ENCODE peak calls at places on chromosome 1, in seven cellular contexts. W, S, G, Q, M, F and K are unnamed samples.
A peak's percentile ranks its signal among the peaks of the same experiment; 100 is the strongest.

GRCh38 chr1:67610450-67610849 is 74.6 kb upstream of the GADD45A start:
- DNase-seq in G (no peak), M (no peak), Q (no peak), W (no peak), F (no peak), S (no peak), K (no peak)

GRCh38 chr1:8303141-8303540 is 14.8 kb upstream of the SLC45A1 start:
- DNase-seq in G (no peak), S (no peak), Q (no peak), F (no peak), W (no peak), M (no peak), K (no peak)

GRCh38 chr1:154371436-154371835 is 33.7 kb upstream of the IL6R start:
- DNase-seq in W (no peak), G (no peak), Q (peak; percentile 74), S (no peak), M (no peak), F (no peak), K (no peak)

GRCh38 chr1:24910751-24911650 is 19.1 kb downstream of the RUNX3 start:
- DNase-seq in Q (peak; percentile 58), M (no peak), W (no peak), F (peak; percentile 45), S (no peak), G (no peak), K (peak; percentile 70)

GRCh38 chr1:6770727-6771567 is 14.3 kb upstream of the CAMTA1 start:
- DNase-seq in Q (no peak), G (no peak), F (no peak), S (no peak), W (no peak), M (no peak), K (no peak)

GRCh38 chr1:115098979-115099692 is 9.8 kb upstream of the TSPAN2 start:
- DNase-seq in M (no peak), S (no peak), G (peak; percentile 84), Q (peak; percentile 52), W (peak; percentile 56), F (no peak), K (no peak)

GRCh38 chr1:3356827-3357457 is 97.5 kb upstream of the ARHGEF16 start:
- DNase-seq in Q (no peak), S (no peak), G (no peak), W (no peak), F (no peak), M (no peak), K (no peak)

GRCh38 chr1:158793604-158794003 is 12.6 kb upstream of the OR6N2 start:
- DNase-seq in M (no peak), F (no peak), W (no peak), Q (no peak), G (no peak), S (no peak), K (no peak)

GRCh38 chr1:56335394-56335793 is 244.0 kb downstream of the PLPP3 start:
- DNase-seq in Q (no peak), M (no peak), G (no peak), F (no peak), S (no peak), W (no peak), K (no peak)

GRCh38 chr1:56339786-56340465 is 239.4 kb downstream of the PLPP3 start:
- DNase-seq in G (no peak), W (no peak), F (no peak), S (peak; percentile 32), M (no peak), Q (no peak), K (no peak)

GRCh38 chr1:56339093-56339492 is 240.3 kb downstream of the PLPP3 start:
- DNase-seq in Q (no peak), W (no peak), S (no peak), G (no peak), F (no peak), M (no peak), K (no peak)

GRCh38 chr1:56334027-56334426 is 245.3 kb downstream of the PLPP3 start:
- DNase-seq in G (no peak), M (no peak), Q (no peak), F (no peak), S (no peak), W (no peak), K (no peak)

GRCh38 chr1:56336972-56337371 is 242.4 kb downstream of the PLPP3 start:
- DNase-seq in Q (no peak), W (no peak), G (no peak), F (no peak), M (no peak), S (no peak), K (no peak)
- H3K4me1 ChIP-seq in Q (no peaks in the 10 kb centered on the region), W (no peaks in the 10 kb centered on the region), G (no peaks in the 10 kb centered on the region), F (no peaks in the 10 kb centered on the region), M (no peaks in the 10 kb centered on the region), S (peaks cover 35% of the 10 kb centered on the region), K (no peaks in the 10 kb centered on the region)

DNA sequence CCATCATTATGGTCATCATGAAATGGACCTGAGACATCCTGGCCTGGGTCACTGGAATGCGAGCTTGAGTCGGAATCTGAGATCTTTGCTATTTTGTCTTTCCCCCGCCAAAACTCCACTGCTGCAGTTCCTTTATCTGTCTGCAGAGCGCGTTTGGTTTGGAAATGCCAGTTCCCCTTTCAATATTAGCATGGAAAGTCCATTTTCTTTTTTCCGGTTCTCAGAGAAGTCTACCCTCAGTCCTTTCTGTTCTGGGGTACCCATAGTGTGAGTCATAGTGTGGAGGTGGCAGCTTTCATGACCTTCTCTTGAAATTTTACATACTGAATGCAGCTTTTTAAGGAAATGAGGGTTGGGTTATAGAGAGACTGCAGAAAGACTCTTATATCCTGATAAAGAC is 14.6 kb downstream of the CACNA1E start:
- DNase-seq in S (no peak), W (no peak), G (no peak), M (no peak), F (no peak), Q (no peak), K (no peak)
- TF ChIP-seq CTCF in S (no peak), W (no peak), G (no peak), M (no peak), F (peak; percentile 40), Q (no peak), K (no peak)

DNA sequence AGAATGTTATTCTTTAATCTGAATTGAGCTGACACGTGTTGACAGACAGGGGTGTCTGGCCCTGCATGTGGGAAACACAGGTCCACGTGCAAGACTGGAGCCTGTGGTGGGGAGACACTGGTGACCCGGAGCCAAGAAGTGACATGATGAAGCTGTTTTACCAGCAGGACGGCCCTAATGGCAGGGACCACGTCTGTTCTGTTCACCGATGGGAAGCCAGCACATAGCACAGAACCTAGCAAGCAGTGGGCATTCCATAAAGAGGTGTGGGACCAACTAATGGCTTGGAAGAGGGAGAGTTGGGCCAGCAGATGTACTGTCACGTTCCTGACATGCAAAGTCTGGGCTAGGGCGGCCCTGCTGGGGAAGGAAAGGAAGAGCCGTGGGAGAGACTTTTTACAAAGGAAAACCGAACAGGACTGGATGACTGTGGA is 15.3 kb downstream of the NAV1 start:
- DNase-seq in M (no peak), Q (no peak), F (no peak), W (no peak), S (no peak), G (no peak), K (no peak)
- H3K4me1 ChIP-seq in M (peaks cover 19% of the 10 kb centered on the region), Q (no peaks in the 10 kb centered on the region), F (peaks cover 5% of the 10 kb centered on the region), W (peaks cover 15% of the 10 kb centered on the region), S (peaks cover 5% of the 10 kb centered on the region), G (no peaks in the 10 kb centered on the region), K (peaks cover 26% of the 10 kb centered on the region)

GRCh38 chr1:34899471-34899870 is 30.0 kb downstream of the DLGAP3 start:
- DNase-seq in S (no peak), W (no peak), G (no peak), F (no peak), Q (no peak), M (no peak), K (no peak)

GRCh38 chr1:34898220-34898820 is 31.1 kb downstream of the DLGAP3 start:
- DNase-seq in M (no peak), S (no peak), Q (no peak), G (no peak), F (no peak), W (no peak), K (no peak)

GRCh38 chr1:34900775-34901502 is 28.5 kb downstream of the DLGAP3 start:
- DNase-seq in M (no peak), Q (no peak), F (no peak), G (no peak), W (no peak), S (no peak), K (no peak)

GRCh38 chr1:34899906-34900305 is 29.5 kb downstream of the DLGAP3 start:
- DNase-seq in M (no peak), S (no peak), F (no peak), W (no peak), Q (no peak), G (no peak), K (no peak)

GRCh38 chr1:34896612-34897011 is 32.8 kb downstream of the DLGAP3 start:
- DNase-seq in M (no peak), W (no peak), F (no peak), Q (no peak), S (no peak), G (no peak), K (no peak)
- TF ChIP-seq CTCF in M (no peak), W (no peak), F (peak; percentile 49), Q (no peak), S (no peak), G (no peak), K (no peak)

DNA sequence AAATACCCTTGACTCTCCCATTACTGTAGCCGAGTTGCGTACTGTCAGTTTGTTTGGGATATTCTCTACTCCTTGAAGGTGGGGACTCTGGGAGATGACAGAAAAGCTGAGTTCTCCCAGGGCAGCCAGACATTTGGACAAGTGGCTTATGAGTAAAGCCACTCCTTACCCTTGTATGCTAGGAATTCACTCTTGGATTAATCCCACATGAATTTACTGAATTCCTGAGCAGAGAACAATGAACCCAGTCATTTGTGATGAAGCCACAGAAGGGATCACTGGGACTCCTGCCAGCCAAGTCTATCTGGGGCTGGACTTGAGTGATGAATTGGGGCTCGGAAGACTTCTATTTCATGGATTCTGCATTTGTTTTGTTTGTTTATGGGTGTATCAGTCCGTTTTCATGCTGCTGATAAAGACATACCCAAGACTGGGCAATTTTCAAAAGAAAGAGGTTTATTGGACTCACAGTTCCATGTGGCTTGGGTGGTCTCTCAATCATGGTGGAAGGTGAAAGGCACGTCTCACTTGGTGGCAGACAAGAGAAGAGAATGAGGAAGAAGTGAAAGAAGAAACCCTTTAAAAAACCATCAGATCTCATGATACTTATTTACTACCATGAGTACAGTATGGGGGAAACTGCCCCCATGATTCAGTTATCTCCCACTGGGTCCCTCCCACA is 25.1 kb downstream of the C1orf116 start:
- DNase-seq in M (no peak), W (no peak), Q (no peak), S (no peak), F (no peak), G (no peak), K (no peak)
- H3K4me1 ChIP-seq in M (peaks cover 23% of the 10 kb centered on the region), W (no peaks in the 10 kb centered on the region), Q (peaks cover 16% of the 10 kb centered on the region), S (no peaks in the 10 kb centered on the region), F (peaks cover 6% of the 10 kb centered on the region), G (no peaks in the 10 kb centered on the region), K (no peaks in the 10 kb centered on the region)

GRCh38 chr1:109397451-109398342 is at the start of gene SORT1:
- DNase-seq in G (peak; percentile 85), F (peak; percentile 93), S (peak; percentile 70), M (peak; percentile 94), Q (peak; percentile 87), W (peak; percentile 83), K (peak; percentile 93)
- TF ChIP-seq CTCF in G (no peak), F (peak; percentile 60), S (peak; percentile 11), M (no peak), Q (no peak), W (no peak), K (no peak)

DNA sequence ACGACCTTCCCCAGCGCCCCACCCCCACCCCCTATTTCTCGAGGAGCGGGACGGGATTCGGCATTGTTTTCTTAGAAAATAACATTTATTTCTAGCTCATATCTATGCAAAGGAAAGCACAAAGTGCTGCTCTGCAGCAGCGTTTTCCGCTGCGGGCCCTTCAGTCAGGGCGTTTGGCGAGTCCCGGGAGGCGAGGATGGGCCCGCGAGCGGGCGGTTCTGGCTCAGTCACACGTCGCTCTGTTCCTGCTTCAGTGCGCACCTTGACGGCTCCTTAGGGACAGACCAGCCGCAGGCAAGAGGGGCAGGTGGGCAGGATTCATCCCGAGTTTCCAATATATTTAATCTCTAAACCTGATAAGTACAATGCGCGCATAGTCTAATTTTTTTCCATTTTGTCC is 5.8 kb downstream of the DMRTA2 start:
- DNase-seq in Q (no peak), F (no peak), M (no peak), S (no peak), W (no peak), G (no peak), K (no peak)
- H3K4me1 ChIP-seq in Q (peaks cover 15% of the 10 kb centered on the region), F (peaks cover 33% of the 10 kb centered on the region), M (peaks cover 15% of the 10 kb centered on the region), S (peaks cover 11% of the 10 kb centered on the region), W (peaks cover 59% of the 10 kb centered on the region), G (no peaks in the 10 kb centered on the region), K (peaks cover 10% of the 10 kb centered on the region)